ENCODE peak calls at places on chromosome 11, in seven cellular contexts. U, O, F, I, H, Y and P are unnamed samples.

GRCh38 chr11:57459112-57460016 is 964 bp upstream of the RTN4RL2 start:
- DNase-seq in U (no peak), O (no peak), F (no peak), I (no peak), H (peak), Y (no peak), P (no peak)

GRCh38 chr11:57545883-57546282 is 8.5 kb downstream of the SMTNL1 start:
- DNase-seq in U (no peak), O (no peak), F (no peak), I (no peak), H (no peak), Y (no peak), P (no peak)

GRCh38 chr11:134276396-134277175 is 407 bp downstream of the GLB1L3 start:
- DNase-seq in U (no peak), O (no peak), F (no peak), I (no peak), H (no peak), Y (no peak), P (no peak)

GRCh38 chr11:124869856-124870387 is 4.7 kb downstream of the ROBO3 start:
- DNase-seq in U (no peak), O (no peak), F (no peak), I (no peak), H (no peak), Y (no peak), P (no peak)

GRCh38 chr11:76694664-76695063 is 24.1 kb upstream of the LRRC32 start:
- DNase-seq in U (no peak), O (no peak), F (peak), I (no peak), H (peak), Y (peak), P (peak)

GRCh38 chr11:29200776-29201574 is 815.9 kb downstream of the KCNA4 start:
- DNase-seq in U (no peak), O (no peak), F (no peak), I (no peak), H (peak), Y (no peak), P (peak)

GRCh38 chr11:35313066-35313765 is 106.1 kb downstream of the SLC1A2 start:
- DNase-seq in U (no peak), O (no peak), F (no peak), I (no peak), H (no peak), Y (no peak), P (no peak)

GRCh38 chr11:1103401-1104360 is 29.0 kb downstream of the MUC2 start:
- DNase-seq in U (no peak), O (no peak), F (no peak), I (no peak), H (no peak), Y (no peak), P (no peak)

GRCh38 chr11:26297179-26297970 is 34.6 kb upstream of the ANO3 start:
- DNase-seq in U (no peak), O (peak), F (peak), I (peak), H (peak), Y (peak), P (peak)

GRCh38 chr11:109984634-109985289 is 108.4 kb upstream of the ZC3H12C start:
- DNase-seq in U (no peak), O (no peak), F (peak), I (no peak), H (peak), Y (no peak), P (no peak)

GRCh38 chr11:125272092-125272491 is 107.5 kb downstream of the PKNOX2 start:
- DNase-seq in U (no peak), O (no peak), F (peak), I (no peak), H (no peak), Y (peak), P (no peak)

GRCh38 chr11:121723261-121723741 is 270.5 kb upstream of the SORL1-AS1 start:
- DNase-seq in U (no peak), O (no peak), F (no peak), I (no peak), H (no peak), Y (peak), P (no peak)

GRCh38 chr11:40140560-40140959 is 1318.9 kb downstream of the LRRC4C start:
- DNase-seq in U (no peak), O (no peak), F (no peak), I (no peak), H (no peak), Y (no peak), P (no peak)

GRCh38 chr11:76644591-76644990 is 26.0 kb downstream of the LRRC32 start:
- DNase-seq in U (no peak), O (no peak), F (no peak), I (no peak), H (peak), Y (no peak), P (peak)

GRCh38 chr11:32531528-32531927 is 52.1 kb upstream of the EIF3M start:
- DNase-seq in U (no peak), O (no peak), F (peak), I (no peak), H (peak), Y (no peak), P (peak)

GRCh38 chr11:16632295-16633200 is 105.9 kb upstream of the C11orf58 start:
- DNase-seq in U (no peak), O (peak), F (peak), I (no peak), H (peak), Y (no peak), P (peak)

GRCh38 chr11:66768088-66768521 is 39.1 kb upstream of the SPTBN2 start:
- DNase-seq in U (no peak), O (no peak), F (peak), I (no peak), H (no peak), Y (peak), P (peak)

GRCh38 chr11:33065445-33066178 is 26.2 kb downstream of the TCP11L1 start:
- DNase-seq in U (peak), O (peak), F (peak), I (peak), H (peak), Y (peak), P (peak)

GRCh38 chr11:130522284-130522961 is 74.0 kb downstream of the ADAMTS15 start:
- DNase-seq in U (peak), O (peak), F (peak), I (peak), H (peak), Y (peak), P (peak)

GRCh38 chr11:29129850-29130249 is 887.0 kb downstream of the KCNA4 start:
- DNase-seq in U (no peak), O (no peak), F (peak), I (no peak), H (peak), Y (peak), P (peak)

GRCh38 chr11:118705796-118706545 is 26.5 kb upstream of the TREH start:
- DNase-seq in U (no peak), O (no peak), F (no peak), I (no peak), H (no peak), Y (no peak), P (no peak)

GRCh38 chr11:43736502-43737193 is 56.1 kb downstream of the HSD17B12 start:
- DNase-seq in U (no peak), O (no peak), F (peak), I (no peak), H (peak), Y (peak), P (no peak)

GRCh38 chr11:46210133-46210636 is 67.3 kb upstream of the CREB3L1 start:
- DNase-seq in U (no peak), O (no peak), F (peak), I (no peak), H (peak), Y (peak), P (peak)

GRCh38 chr11:33778682-33779081 is 4.4 kb upstream of the FBXO3 start:
- DNase-seq in U (no peak), O (no peak), F (peak), I (no peak), H (no peak), Y (peak), P (no peak)

GRCh38 chr11:80700386-80700785 is 1259.6 kb upstream of the TENM4 start:
- DNase-seq in U (no peak), O (no peak), F (no peak), I (no peak), H (peak), Y (no peak), P (no peak)

GRCh38 chr11:112273066-112273465 is 12.4 kb upstream of the PLET1 start:
- DNase-seq in U (no peak), O (no peak), F (no peak), I (no peak), H (no peak), Y (no peak), P (no peak)

GRCh38 chr11:95074806-95075563 is 8.3 kb downstream of the SRSF8 start:
- DNase-seq in U (no peak), O (no peak), F (peak), I (peak), H (peak), Y (no peak), P (peak)

GRCh38 chr11:114183041-114183511 is 113.1 kb upstream of the NNMT start:
- DNase-seq in U (no peak), O (no peak), F (no peak), I (peak), H (no peak), Y (peak), P (no peak)

GRCh38 chr11:23423656-23424055 is 563.4 kb upstream of the CCDC179 start:
- DNase-seq in U (no peak), O (no peak), F (no peak), I (no peak), H (no peak), Y (no peak), P (no peak)

GRCh38 chr11:59615132-59615636 is 390 bp downstream of the OSBP start:
- DNase-seq in U (peak), O (peak), F (no peak), I (peak), H (peak), Y (no peak), P (peak)

GRCh38 chr11:20015529-20016427 is 144.5 kb downstream of the DBX1 start:
- DNase-seq in U (no peak), O (no peak), F (no peak), I (peak), H (no peak), Y (no peak), P (peak)

GRCh38 chr11:8863838-8864237 is 47.2 kb upstream of the AKIP1 start:
- DNase-seq in U (no peak), O (no peak), F (peak), I (no peak), H (peak), Y (peak), P (peak)

GRCh38 chr11:76824980-76825725 is 35.6 kb upstream of the ACER3 start:
- DNase-seq in U (no peak), O (no peak), F (peak), I (no peak), H (peak), Y (peak), P (peak)

GRCh38 chr11:94740083-94740974 is 27.8 kb upstream of the AMOTL1 start:
- DNase-seq in U (no peak), O (no peak), F (peak), I (peak), H (peak), Y (no peak), P (no peak)

DNA sequence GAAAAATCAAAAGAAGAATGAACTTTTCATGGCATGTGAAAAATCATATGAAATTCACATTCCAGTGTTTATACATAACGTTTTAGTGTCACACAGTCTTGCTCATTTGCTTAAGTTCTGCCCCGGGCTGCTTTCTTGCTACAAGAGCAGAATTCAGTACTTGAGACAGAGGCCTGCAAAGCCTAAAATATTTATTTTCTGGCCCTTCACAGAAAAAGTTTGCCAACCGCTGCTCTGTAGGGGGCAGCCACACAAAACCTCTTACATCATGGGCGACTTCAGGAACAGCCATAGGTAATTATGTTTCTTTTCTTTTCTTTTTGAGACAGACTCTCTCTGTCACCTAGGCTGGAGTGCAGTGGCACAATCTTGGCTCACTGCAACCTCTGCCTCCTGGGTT is 1.0 kb upstream of the ATG2A start:
- DNase-seq in U (no peak), O (no peak), F (peak), I (no peak), H (peak), Y (peak), P (peak)
- TF ChIP-seq CTCF in U (peak), O (peak), F (peak), I (peak), H (peak), Y (peak), P (no peak)

GRCh38 chr11:30583505-30584280 is 2.5 kb downstream of the MPPED2 start:
- DNase-seq in U (peak), O (no peak), F (no peak), I (peak), H (no peak), Y (peak), P (no peak)

GRCh38 chr11:30585892-30586250 is 282 bp downstream of the MPPED2 start:
- DNase-seq in U (no peak), O (no peak), F (no peak), I (peak), H (no peak), Y (no peak), P (no peak)

GRCh38 chr11:30585067-30585891 is 874 bp downstream of the MPPED2 start:
- DNase-seq in U (peak), O (no peak), F (no peak), I (peak), H (no peak), Y (no peak), P (no peak)

GRCh38 chr11:30581646-30582045 is 4.5 kb downstream of the MPPED2 start:
- DNase-seq in U (no peak), O (no peak), F (no peak), I (no peak), H (no peak), Y (no peak), P (no peak)

DNA sequence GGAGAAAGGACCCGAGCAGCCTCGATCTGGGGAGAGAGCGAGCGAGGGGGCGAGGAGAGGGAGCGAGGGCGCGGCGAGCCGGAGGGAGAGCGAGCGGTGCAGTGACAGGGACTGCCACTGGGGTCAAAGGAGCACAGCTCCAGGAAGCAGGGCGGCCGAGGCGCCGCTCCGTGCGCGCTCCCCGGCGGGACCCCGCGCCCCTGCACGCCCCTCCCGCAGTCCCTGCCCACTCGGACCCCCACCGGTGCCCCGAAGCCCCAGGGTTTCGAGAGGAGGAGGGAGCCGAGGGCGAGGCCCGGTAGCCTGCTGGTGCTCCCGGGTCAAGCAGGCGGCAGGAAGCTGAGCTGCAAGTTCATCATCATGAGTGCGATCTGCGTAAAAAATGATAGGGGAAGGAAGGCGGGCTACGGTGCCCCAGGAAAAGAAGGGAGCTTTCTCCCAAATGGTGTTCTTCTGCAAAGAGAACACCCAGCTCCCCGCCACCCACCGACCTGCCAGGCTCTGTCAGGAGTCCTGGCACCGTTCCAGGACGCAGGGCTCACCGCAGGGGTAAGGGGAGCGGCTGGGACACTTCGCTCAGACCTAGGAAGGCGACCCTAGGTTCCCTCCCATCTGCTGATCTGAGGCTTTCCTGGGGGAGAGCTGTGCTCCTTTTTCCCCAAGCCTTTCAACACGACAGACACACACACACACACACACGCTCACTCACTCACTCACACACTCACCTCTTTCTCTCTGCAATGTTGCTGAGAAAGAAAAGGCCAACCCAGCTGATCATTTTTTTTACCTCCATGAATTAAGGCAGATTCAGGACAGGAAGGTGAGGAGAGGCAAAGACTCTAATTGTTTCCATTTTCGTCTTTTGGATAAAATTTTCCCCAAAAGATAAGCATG is at the start of gene MPPED2:
- DNase-seq in U (peak), O (no peak), F (no peak), I (peak), H (no peak), Y (no peak), P (no peak)
- TF ChIP-seq CTCF in U (peak), O (no peak), F (no peak), I (peak), H (no peak), Y (no peak), P (no peak)

DNA sequence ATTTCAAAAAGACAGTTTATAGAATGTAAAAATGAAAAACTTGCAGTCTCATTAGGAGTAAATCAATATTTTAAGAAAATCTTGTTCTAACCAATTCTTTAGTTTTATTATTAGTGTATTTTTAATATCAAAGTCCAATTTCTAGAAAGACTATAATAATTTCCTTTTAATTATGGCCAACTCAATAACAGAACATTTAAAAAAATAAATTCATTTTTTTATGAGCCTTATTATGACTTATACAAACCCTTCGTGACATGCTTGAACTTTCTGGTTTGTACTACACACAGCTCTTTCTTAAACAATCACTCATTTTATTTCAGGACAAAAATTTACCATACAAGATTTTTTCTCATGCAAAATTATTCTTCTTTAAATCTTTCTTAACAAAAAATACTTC is 11.7 kb upstream of the MRGPRE start:
- DNase-seq in U (no peak), O (no peak), F (no peak), I (no peak), H (no peak), Y (no peak), P (no peak)
- TF ChIP-seq CTCF in U (no peak), O (no peak), F (no peak), I (no peak), H (no peak), Y (no peak), P (no peak)

GRCh38 chr11:68076371-68077042 is 37.7 kb downstream of the TCIRG1 start:
- DNase-seq in U (no peak), O (no peak), F (no peak), I (no peak), H (no peak), Y (no peak), P (no peak)
- TF ChIP-seq CTCF in U (peak), O (no peak), F (no peak), I (peak), H (peak), Y (no peak), P (no peak)

GRCh38 chr11:63710476-63711217 is 29.3 kb downstream of the RTN3 start:
- DNase-seq in U (no peak), O (no peak), F (peak), I (no peak), H (peak), Y (peak), P (no peak)
- TF ChIP-seq CTCF in U (no peak), O (no peak), F (peak), I (no peak), H (no peak), Y (peak), P (no peak)